ENCODE peak calls at places on chromosome 2, in six cellular contexts. B is fibroblast of lung, S is left lung, X is IMR-90, J is PC-9, L is PC-3. K is an unnamed sample. For H3K4me1 and H3K27me3, the result is how much of the 10 kb centered on the place peaks cover.

GRCh38 chr2:152875832-152876669 is 157.6 kb downstream of the ARL6IP6 start:
- DNase-seq in B (no peak), S (no peak), X (peak), J (no peak), L (no peak), K (no peak)

GRCh38 chr2:205543937-205544702 is 138.2 kb upstream of the NRP2 start:
- DNase-seq in B (no peak), S (no peak), X (peak), J (no peak), L (no peak), K (no peak)

GRCh38 chr2:183068561-183068960 is 10.0 kb upstream of the DUSP19 start:
- DNase-seq in B (no peak), S (no peak), X (no peak), J (no peak), L (no peak), K (no peak)

GRCh38 chr2:238439093-238439849 is 12.5 kb downstream of the ASB1 start:
- DNase-seq in B (peak), S (no peak), X (peak), J (peak), L (peak), K (no peak)

GRCh38 chr2:119179951-119180350 is 21.4 kb upstream of the C1QL2 start:
- DNase-seq in B (no peak), S (no peak), X (no peak), J (no peak), L (no peak), K (no peak)

GRCh38 chr2:48169066-48169724 is 262.9 kb upstream of the FBXO11 start:
- DNase-seq in B (no peak), S (no peak), X (no peak), J (no peak), L (no peak), K (no peak)

GRCh38 chr2:199581935-199582336 is 124.2 kb upstream of the SATB2 start:
- DNase-seq in B (peak), S (no peak), X (peak), J (no peak), L (no peak), K (no peak)

GRCh38 chr2:162317910-162318279 is 589 bp downstream of the IFIH1 start:
- DNase-seq in B (no peak), S (peak), X (no peak), J (peak), L (peak), K (peak)

GRCh38 chr2:216678098-216678465 is 17.3 kb downstream of the IGFBP5 start:
- DNase-seq in B (no peak), S (no peak), X (no peak), J (no peak), L (no peak), K (no peak)

GRCh38 chr2:121365061-121365460 is 80.1 kb upstream of the TFCP2L1 start:
- DNase-seq in B (no peak), S (no peak), X (no peak), J (no peak), L (no peak), K (no peak)

GRCh38 chr2:161237397-161238263 is 70.6 kb upstream of the PSMD14 start:
- DNase-seq in B (peak), S (peak), X (peak), J (no peak), L (peak), K (peak)

GRCh38 chr2:39266139-39266805 is 22.5 kb upstream of the CDKL4 start:
- DNase-seq in B (peak), S (no peak), X (peak), J (no peak), L (no peak), K (peak)

GRCh38 chr2:56288863-56289580 is 105.2 kb downstream of the CCDC85A start:
- DNase-seq in B (no peak), S (no peak), X (no peak), J (no peak), L (peak), K (no peak)

GRCh38 chr2:183898641-183899040 is 699.7 kb upstream of the ZNF804A start:
- DNase-seq in B (no peak), S (no peak), X (no peak), J (no peak), L (peak), K (no peak)

GRCh38 chr2:48249631-48250473 is 280.1 kb upstream of the STON1 start:
- DNase-seq in B (peak), S (no peak), X (peak), J (no peak), L (no peak), K (no peak)

DNA sequence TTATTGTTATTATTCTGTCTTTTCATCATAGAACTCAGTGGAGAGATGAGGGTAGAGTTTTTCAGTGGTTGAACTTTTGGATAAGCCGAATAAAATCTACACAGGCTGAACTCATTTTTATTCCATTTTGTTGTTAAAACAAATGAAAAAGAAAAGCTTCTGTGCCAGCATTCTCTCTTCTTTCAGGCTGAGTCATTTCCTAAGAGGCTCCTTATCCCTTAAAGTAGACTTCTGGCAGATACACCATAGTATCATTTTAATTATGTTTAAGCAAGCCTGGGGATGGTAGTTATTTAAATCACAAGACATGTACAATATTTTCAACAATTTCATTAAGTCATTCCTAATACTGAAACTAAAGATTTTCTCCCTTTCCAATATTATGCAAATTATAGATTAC is 1364.0 kb upstream of the NRXN1 start:
- DNase-seq in B (peak), S (no peak), X (peak), J (no peak), L (peak), K (no peak)
- H3K4me1 ChIP-seq in B (under half), S (under half), X (under half), J (under half), L (under half), K (under half)

GRCh38 chr2:69007603-69008002 is 5.4 kb upstream of the ANTXR1 start:
- DNase-seq in B (peak), S (no peak), X (no peak), J (no peak), L (no peak), K (no peak)

GRCh38 chr2:69013123-69013836 is at the start of gene ANTXR1:
- DNase-seq in B (peak), S (peak), X (peak), J (peak), L (peak), K (peak)

GRCh38 chr2:69012310-69013122 is 463 bp upstream of the ANTXR1 start:
- DNase-seq in B (peak), S (peak), X (peak), J (peak), L (peak), K (peak)

GRCh38 chr2:69011611-69012157 is 1.3 kb upstream of the ANTXR1 start:
- DNase-seq in B (no peak), S (no peak), X (no peak), J (no peak), L (no peak), K (no peak)

DNA sequence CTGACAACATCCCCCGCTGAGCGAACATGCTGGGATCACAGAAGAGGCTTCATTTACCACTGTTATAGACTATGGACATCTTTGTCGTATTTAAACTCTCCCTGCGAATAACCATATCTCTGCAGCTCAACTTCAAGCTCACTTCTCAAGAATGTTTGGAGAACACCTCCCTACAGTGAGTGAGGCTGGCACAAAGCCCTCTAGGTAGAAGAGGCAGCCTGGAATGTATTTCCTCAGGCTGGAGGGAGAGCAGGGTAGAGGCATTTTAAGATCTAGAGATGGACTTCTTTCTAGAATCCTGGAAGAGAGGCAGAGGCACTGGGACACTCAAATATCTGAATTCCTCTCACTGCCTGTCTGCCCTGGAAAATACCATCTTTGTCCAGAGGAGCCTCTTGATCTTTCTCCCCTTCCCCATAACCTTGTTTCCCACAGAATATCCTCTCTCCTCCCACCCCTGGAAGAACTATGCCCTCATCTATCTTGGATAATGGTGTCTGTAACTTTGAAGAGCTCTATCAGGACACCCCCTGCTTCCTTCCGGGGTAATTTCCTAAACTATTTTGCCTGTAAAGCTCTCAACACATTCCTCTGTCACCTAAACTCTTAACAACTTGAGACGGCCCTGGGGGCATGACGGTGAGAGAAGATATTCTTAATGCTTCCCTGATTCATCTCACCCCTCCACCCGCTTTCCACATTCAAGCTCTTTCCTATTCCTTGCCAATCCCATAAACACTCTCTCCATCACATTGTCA is 2.4 kb upstream of the ANTXR1 start:
- DNase-seq in B (no peak), S (peak), X (no peak), J (peak), L (peak), K (no peak)
- H3K27me3 ChIP-seq in B (under half), S (under half), X (under half), J (under half), L (under half), K (under half)

GRCh38 chr2:46967990-46968647 is 52.5 kb upstream of the MCFD2 start:
- DNase-seq in B (peak), S (peak), X (peak), J (peak), L (peak), K (no peak)
- H3K4me1 ChIP-seq in B (under half), S (half or more), X (under half), J (half or more), L (half or more), K (under half)

DNA sequence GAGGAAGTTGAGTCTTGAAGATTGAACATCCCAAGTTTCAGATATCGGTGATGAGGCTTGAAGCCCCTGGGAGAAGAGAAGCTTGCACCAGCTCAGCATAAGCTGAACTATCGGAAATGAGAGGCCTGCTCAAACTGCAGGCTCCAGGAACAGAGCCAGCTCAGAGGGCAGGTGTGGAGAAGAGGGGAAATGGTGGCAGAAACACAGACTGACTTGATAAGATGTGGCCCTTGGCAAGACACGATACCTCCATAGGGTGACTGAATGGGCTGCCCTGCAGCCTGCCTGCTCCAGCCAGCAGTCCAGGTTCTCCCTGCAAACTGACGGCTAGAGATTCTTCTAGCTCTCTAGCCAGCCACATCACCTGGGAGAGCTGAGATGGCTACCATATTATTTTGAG is 86.6 kb downstream of the MYT1L start:
- DNase-seq in B (no peak), S (no peak), X (no peak), J (no peak), L (no peak), K (no peak)
- H3K27me3 ChIP-seq in B (under half), S (under half), X (under half), J (under half), L (under half), K (under half)

GRCh38 chr2:109683452-109683851 is 69.3 kb downstream of the SOWAHC start:
- DNase-seq in B (no peak), S (no peak), X (no peak), J (no peak), L (no peak), K (no peak)

GRCh38 chr2:109677815-109678580 is 63.8 kb downstream of the SOWAHC start:
- DNase-seq in B (no peak), S (no peak), X (no peak), J (no peak), L (no peak), K (no peak)

GRCh38 chr2:109681633-109682032 is 67.5 kb downstream of the SOWAHC start:
- DNase-seq in B (no peak), S (no peak), X (no peak), J (no peak), L (no peak), K (no peak)

GRCh38 chr2:109679627-109680026 is 65.5 kb downstream of the SOWAHC start:
- DNase-seq in B (no peak), S (no peak), X (peak), J (no peak), L (no peak), K (no peak)

DNA sequence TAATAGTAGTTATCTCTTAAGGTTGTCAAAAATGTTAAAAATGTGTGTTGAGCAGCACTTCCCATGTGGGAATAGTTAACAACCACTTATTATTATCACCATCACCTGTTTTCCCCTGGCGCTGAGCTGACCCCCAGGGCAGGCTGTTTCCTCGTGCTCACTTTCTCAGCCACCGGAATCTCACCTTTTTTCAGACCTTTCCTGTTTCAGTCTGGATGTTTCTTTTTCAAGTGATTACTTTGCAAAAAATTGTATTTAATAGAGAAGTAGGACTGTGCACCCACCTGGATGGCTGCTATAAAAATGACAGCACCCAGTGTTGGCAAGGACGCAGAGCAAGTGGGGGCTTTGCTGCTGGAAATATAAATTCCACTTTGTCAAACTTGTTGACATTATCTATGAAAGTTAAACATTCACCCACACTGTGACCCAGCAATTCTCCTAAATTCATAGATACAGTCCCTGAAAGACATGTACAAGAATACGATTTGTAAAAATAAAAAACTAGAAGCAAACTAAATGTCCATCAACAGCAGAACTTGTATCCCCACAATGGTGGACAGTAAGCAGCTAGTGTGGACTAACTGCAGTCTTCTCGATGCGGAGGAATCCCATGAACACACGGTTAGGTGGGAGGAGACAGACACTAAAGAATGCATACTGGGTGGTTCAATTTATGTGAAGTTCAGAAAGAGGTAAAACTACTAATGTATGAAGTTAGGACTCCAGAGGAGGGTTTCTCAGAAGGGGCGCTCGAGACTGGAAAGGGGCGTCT is 66.5 kb downstream of the SOWAHC start:
- DNase-seq in B (no peak), S (no peak), X (no peak), J (no peak), L (no peak), K (no peak)
- H3K4me1 ChIP-seq in B (under half), S (under half), X (under half), J (under half), L (under half), K (under half)

DNA sequence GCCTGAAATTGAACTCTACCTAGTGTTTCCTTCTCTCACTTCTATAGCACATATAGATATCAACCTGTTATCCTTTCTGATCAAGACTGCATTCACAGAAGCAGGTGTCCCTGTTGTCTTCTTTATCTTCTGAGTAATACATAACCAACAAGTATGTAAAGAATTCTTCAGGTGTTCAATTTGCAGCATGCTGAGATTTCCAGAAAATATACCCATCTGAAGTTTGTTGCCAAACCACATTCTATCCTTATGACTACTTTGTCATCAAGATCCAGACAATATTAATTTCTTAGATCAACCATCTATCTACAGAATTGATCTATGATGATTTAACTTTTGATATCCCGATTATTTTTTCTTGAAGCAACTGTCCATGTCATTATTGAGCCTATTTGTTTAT is 69.5 kb downstream of the TGFA start:
- DNase-seq in B (no peak), S (no peak), X (no peak), J (no peak), L (peak), K (no peak)
- H3K27me3 ChIP-seq in B (under half), S (under half), X (under half), J (under half), L (under half), K (under half)

DNA sequence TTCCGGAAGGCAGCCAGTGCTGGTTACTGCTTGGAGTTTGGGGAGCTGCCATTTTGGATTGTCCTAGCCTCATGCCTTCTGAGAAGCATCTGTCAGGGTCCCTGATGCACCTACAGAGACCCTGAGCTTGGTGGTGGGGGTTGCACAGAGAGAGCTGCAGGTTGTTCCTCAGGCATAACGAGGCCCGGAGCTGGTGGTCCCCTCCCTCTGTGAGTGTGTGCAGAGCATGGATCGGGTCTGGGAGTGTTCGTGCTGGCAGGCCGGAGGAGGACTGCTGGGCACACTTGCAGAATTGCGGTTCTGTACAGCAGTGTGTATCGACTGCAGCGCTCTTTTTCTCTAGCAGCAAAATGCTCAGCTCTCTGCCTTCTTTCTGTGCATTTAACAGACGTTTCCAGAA is 7.8 kb downstream of the HPCAL1 start:
- DNase-seq in B (no peak), S (no peak), X (no peak), J (no peak), L (no peak), K (no peak)
- H3K4me1 ChIP-seq in B (under half), S (under half), X (under half), J (under half), L (under half), K (under half)

DNA sequence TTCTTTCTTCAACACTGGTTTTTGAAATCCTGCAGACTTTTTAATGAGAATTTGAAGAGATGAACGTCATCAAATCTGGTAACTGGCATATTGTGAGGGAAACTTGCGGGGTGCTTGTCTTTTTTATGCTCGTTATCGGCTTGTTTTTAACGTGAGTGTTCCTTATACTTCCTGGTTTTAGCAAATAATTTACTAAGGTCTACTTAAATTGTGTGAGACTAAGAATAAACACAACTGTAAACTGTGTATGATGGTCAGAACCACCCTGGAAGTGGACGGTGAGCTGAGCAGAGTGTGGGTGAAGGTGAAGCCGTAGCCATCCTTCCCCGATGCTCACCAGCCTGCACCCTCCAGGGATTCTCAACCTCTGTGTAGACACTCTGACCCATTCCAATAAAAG is 82.3 kb upstream of the CDC42EP3 start:
- DNase-seq in B (no peak), S (no peak), X (no peak), J (no peak), L (no peak), K (no peak)
- H3K27me3 ChIP-seq in B (under half), S (under half), X (under half), J (under half), L (under half), K (under half)